ENCODE peak calls at places on chromosomes 12 and 14, in four cellular contexts. G is choroid plexus epithelial cell; U is osteocyte; F is activated CD4-positive, alpha-beta memory T cell treated with anti-CD3 and anti-CD28 coated beads, Interleukin-2, amount 10 ng/mL, durations not matched to agents 7 days and 5 days. D is an unnamed sample.
A peak's percentile ranks its signal among the peaks of the same experiment; 100 is the strongest.

GRCh38 chr14:71680733-71681387 is 251.4 kb upstream of the RGS6 start:
- DNase-seq in G (no peak), U (no peak), F (no peak), D (no peak)

GRCh38 chr12:28771961-28772360 is 377.1 kb upstream of the FAR2 start:
- DNase-seq in G (no peak), F (no peak), U (no peak), D (no peak)

GRCh38 chr14:87691482-87691881 is 301.5 kb downstream of the GALC start:
- DNase-seq in G (no peak), F (no peak), U (no peak), D (peak; percentile 80)

GRCh38 chr12:59040043-59040442 is 119.7 kb upstream of the LRIG3 start:
- DNase-seq in G (peak; percentile 21), F (no peak), U (no peak), D (no peak)

GRCh38 chr12:51726931-51727330 is 121.6 kb downstream of the FIGNL2 start:
- DNase-seq in U (no peak), G (no peak), F (no peak), D (no peak)

GRCh38 chr14:92551066-92551841 is 37.7 kb downstream of the RIN3 start:
- DNase-seq in U (no peak), F (peak; percentile 33), G (no peak), D (no peak)

GRCh38 chr12:42962384-42962783 is 372.8 kb upstream of the PRICKLE1 start:
- DNase-seq in F (no peak), G (no peak), U (no peak), D (no peak)

GRCh38 chr12:57242329-57242690 is 8.7 kb downstream of the STAC3 start:
- DNase-seq in U (no peak), F (no peak), G (no peak), D (no peak)

GRCh38 chr12:57479043-57479375 is 657 bp downstream of the ARHGAP9 start:
- DNase-seq in U (peak; percentile 82), G (no peak), F (no peak), D (no peak)

GRCh38 chr12:95303476-95303875 is 85.9 kb downstream of the VEZT start:
- DNase-seq in U (no peak), F (no peak), G (peak; percentile 48), D (no peak)

GRCh38 chr12:108173160-108173559 is 44.1 kb downstream of the WSCD2 start:
- DNase-seq in F (no peak), U (no peak), G (no peak), D (no peak)

GRCh38 chr12:124939428-124940142 is 25.1 kb upstream of the UBC start:
- DNase-seq in F (peak; percentile 91), G (peak; percentile 95), U (peak; percentile 96), D (peak; percentile 98)

GRCh38 chr12:81216739-81217138 is 138.9 kb downstream of the ACSS3 start:
- DNase-seq in U (no peak), F (no peak), G (no peak), D (no peak)

GRCh38 chr12:92802906-92803305 is 100.1 kb downstream of the PLEKHG7 start:
- DNase-seq in U (no peak), G (no peak), F (no peak), D (no peak)

GRCh38 chr12:105504286-105504685 is 173.8 kb downstream of the C12orf75 start:
- DNase-seq in U (peak; percentile 38), F (no peak), G (no peak), D (peak; percentile 31)

GRCh38 chr12:111467862-111468245 is 62.1 kb downstream of the SH2B3 start:
- DNase-seq in F (no peak), G (peak; percentile 62), U (no peak), D (no peak)

D was measured in esophagus muscularis mucosa.